ENCODE peak calls at places on chromosome 22, in nine cellular contexts. U is lower leg skin; Y is fibroblast of the conjunctiva; K is EL; J is Kasumi-1; H is cardiac fibroblast; I is brain microvascular endothelial cell; T is stimulated activated CD4-positive, alpha-beta T cell treated with anti-CD3 and anti-CD28 coated beads, Interleukin-2, amount 100 ng/mL, for 48 hours; N is fibroblast of lung. S is an unnamed sample.

GRCh38 chr22:23404689-23405365 is 175.3 kb downstream of the IGLL1 start:
- DNase-seq in K (peak), J (no peak), I (peak), T (no peak), N (peak), Y (no peak), U (peak), H (peak), S (no peak)

GRCh38 chr22:30238661-30239420 is 7.7 kb downstream of the LIF start:
- DNase-seq in K (peak), H (peak), N (peak), J (no peak), T (no peak), I (peak), U (no peak), Y (no peak), S (no peak)

GRCh38 chr22:45376009-45376408 is 37.4 kb downstream of the SMC1B start:
- DNase-seq in I (no peak), J (no peak), U (no peak), K (no peak), Y (no peak), N (no peak), H (no peak), T (no peak), S (no peak)

GRCh38 chr22:20228055-20228938 is 39.8 kb downstream of the RTN4R start:
- DNase-seq in K (no peak), U (no peak), J (no peak), I (no peak), T (no peak), Y (no peak), N (no peak), H (no peak), S (no peak)

GRCh38 chr22:32376681-32377080 is 19.0 kb downstream of the RFPL3 start:
- DNase-seq in U (no peak), H (no peak), Y (no peak), J (no peak), N (no peak), K (no peak), T (no peak), I (no peak), S (no peak)

GRCh38 chr22:19930537-19931486 is 10.8 kb upstream of the COMT start:
- DNase-seq in U (no peak), T (no peak), K (no peak), J (no peak), Y (no peak), I (no peak), N (no peak), H (no peak), S (no peak)

GRCh38 chr22:22410121-22410520 is 98.4 kb downstream of the ZNF280B start:
- DNase-seq in U (peak), H (peak), J (peak), Y (no peak), K (no peak), I (no peak), N (no peak), T (no peak), S (peak)

GRCh38 chr22:35749808-35750207 is 32.1 kb downstream of the APOL5 start:
- DNase-seq in H (no peak), K (peak), U (no peak), N (no peak), J (no peak), T (no peak), Y (no peak), I (no peak), S (peak)

GRCh38 chr22:30920407-30920806 is 48.2 kb downstream of the MORC2 start:
- DNase-seq in Y (peak), N (peak), H (peak), K (peak), T (peak), U (peak), J (peak), I (peak), S (peak)

GRCh38 chr22:19689408-19689807 is 24.9 kb upstream of the SEPTIN5 start:
- DNase-seq in I (no peak), N (no peak), T (no peak), U (no peak), K (no peak), J (no peak), H (no peak), Y (no peak), S (peak)

GRCh38 chr22:20009582-20010306 is 6.9 kb downstream of the ARVCF start:
- DNase-seq in T (no peak), Y (no peak), K (no peak), U (no peak), H (no peak), J (no peak), I (no peak), N (no peak), S (no peak)

GRCh38 chr22:26066534-26066933 is 102.7 kb upstream of the SEZ6L start:
- DNase-seq in N (no peak), U (no peak), J (no peak), I (no peak), Y (no peak), K (no peak), H (no peak), T (no peak), S (no peak)

GRCh38 chr22:30970356-30970746 is 1.3 kb downstream of the TUG1 start:
- DNase-seq in K (peak), T (no peak), Y (no peak), I (no peak), N (no peak), J (no peak), H (no peak), U (no peak), S (no peak)

GRCh38 chr22:22616636-22617035 is 27.8 kb upstream of the GGTLC2 start:
- DNase-seq in U (no peak), N (no peak), K (no peak), I (no peak), J (no peak), T (no peak), H (no peak), Y (no peak), S (no peak)

GRCh38 chr22:44384981-44385610 is 72.3 kb upstream of the SHISAL1 start:
- DNase-seq in Y (no peak), N (no peak), H (no peak), K (no peak), J (no peak), T (no peak), U (no peak), I (no peak), S (no peak)

GRCh38 chr22:45201678-45202332 is 38.1 kb downstream of the NUP50 start:
- DNase-seq in J (no peak), Y (no peak), K (peak), T (no peak), U (no peak), I (peak), N (peak), H (peak), S (no peak)

GRCh38 chr22:23402275-23403151 is 177.6 kb downstream of the IGLL1 start:
- DNase-seq in I (peak), J (peak), T (peak), U (no peak), Y (no peak), H (peak), K (peak), N (peak), S (peak)

GRCh38 chr22:19765477-19766234 is 5.1 kb downstream of the TBX1 start:
- DNase-seq in I (no peak), T (no peak), H (no peak), J (no peak), N (no peak), K (no peak), U (no peak), Y (no peak), S (peak)

GRCh38 chr22:45262931-45263789 is 21.6 kb upstream of the UPK3A start:
- DNase-seq in N (no peak), H (no peak), Y (no peak), I (no peak), T (no peak), K (peak), U (no peak), J (peak), S (peak)

GRCh38 chr22:42697542-42698013 is 23.1 kb downstream of the A4GALT start:
- DNase-seq in K (peak), H (peak), I (peak), T (no peak), N (peak), Y (peak), J (no peak), U (peak), S (no peak)

GRCh38 chr22:44047891-44048301 is 23.8 kb downstream of the PARVB start:
- DNase-seq in U (no peak), I (no peak), Y (no peak), T (no peak), K (no peak), J (no peak), H (no peak), N (no peak), S (no peak)

GRCh38 chr22:19799322-19800190 is 39.0 kb downstream of the TBX1 start:
- DNase-seq in K (peak), H (peak), Y (peak), J (no peak), N (peak), I (peak), U (peak), T (no peak), S (no peak)

GRCh38 chr22:27576815-27577564 is 224.6 kb downstream of the MN1 start:
- DNase-seq in I (peak), Y (no peak), U (no peak), J (no peak), T (no peak), N (peak), H (peak), K (no peak), S (no peak)

GRCh38 chr22:30420401-30421178 is 5.0 kb upstream of the MTFP1 start:
- DNase-seq in T (no peak), J (no peak), H (peak), Y (peak), K (peak), N (peak), I (peak), U (no peak), S (no peak)

GRCh38 chr22:50610041-50610451 is 9.5 kb downstream of the MAPK8IP2 start:
- DNase-seq in H (no peak), N (no peak), I (no peak), Y (no peak), T (no peak), J (no peak), U (no peak), K (no peak), S (no peak)

GRCh38 chr22:41831828-41832552 is 915 bp upstream of the SREBF2 start:
- DNase-seq in U (no peak), Y (no peak), T (no peak), N (no peak), H (no peak), J (no peak), I (no peak), K (no peak), S (peak)

GRCh38 chr22:24181996-24182560 is 791 bp downstream of the SUSD2 start:
- DNase-seq in N (no peak), Y (no peak), J (no peak), T (no peak), U (no peak), K (no peak), I (no peak), H (no peak), S (no peak)

GRCh38 chr22:30922151-30922611 is 46.4 kb downstream of the MORC2 start:
- DNase-seq in J (peak), Y (peak), I (peak), T (peak), H (peak), N (peak), K (peak), U (peak), S (peak)

GRCh38 chr22:43181321-43182076 is 5.4 kb downstream of the TTLL12 start:
- DNase-seq in T (no peak), J (no peak), N (no peak), I (no peak), Y (no peak), U (no peak), K (no peak), H (no peak), S (no peak)

GRCh38 chr22:22812031-22812905 is 75.3 kb upstream of the IGLL5 start:
- DNase-seq in I (no peak), N (no peak), J (no peak), U (no peak), T (no peak), Y (no peak), H (no peak), K (no peak), S (no peak)

GRCh38 chr22:24089951-24090350 is 78.8 kb downstream of the CABIN1 start:
- DNase-seq in I (no peak), U (peak), J (no peak), T (no peak), K (no peak), H (no peak), N (no peak), Y (no peak), S (no peak)

GRCh38 chr22:46444390-46444854 is 93.0 kb downstream of the CELSR1 start:
- DNase-seq in J (no peak), Y (no peak), I (no peak), U (no peak), H (no peak), T (no peak), K (no peak), N (no peak), S (no peak)

GRCh38 chr22:47335958-47336357 is 573.5 kb downstream of the TBC1D22A start:
- DNase-seq in U (no peak), J (no peak), Y (no peak), H (no peak), I (no peak), T (no peak), N (no peak), K (no peak), S (no peak)

GRCh38 chr22:32649515-32650200 is 151.8 kb upstream of the TIMP3 start:
- DNase-seq in T (no peak), Y (no peak), K (peak), U (peak), J (peak), I (peak), N (peak), H (no peak), S (peak)

GRCh38 chr22:46775789-46776485 is 13.5 kb downstream of the TBC1D22A start:
- DNase-seq in Y (no peak), U (no peak), J (no peak), K (no peak), H (no peak), T (no peak), I (no peak), N (no peak), S (no peak)

S was measured in NB4.